ENCODE peak calls at places on chromosomes 5 and 9, in six cellular contexts. One of them, this sample, is unnamed. For H3K9me3, the result is how much of the 10 kb centered on the place peaks cover.

GRCh38 chr9:95089916-95090791 is 227.4 kb downstream of the FANCC start:
- DNase-seq in AG04450: no peak
- DNase-seq in H9: no peak
- DNase-seq in prostate gland: no peak
- DNase-seq in mammary epithelial cell: no peak
- DNase-seq in HCT116: no peak
- DNase-seq in this sample: no peak

GRCh38 chr5:151755383-151755782 is 3.0 kb downstream of the ATOX1 start:
- DNase-seq in AG04450: no peak
- DNase-seq in mammary epithelial cell: no peak
- DNase-seq in H9: no peak
- DNase-seq in prostate gland: no peak
- DNase-seq in HCT116: no peak
- DNase-seq in this sample: no peak

GRCh38 chr5:133496631-133497030 is 115.7 kb downstream of the FSTL4 start:
- DNase-seq in HCT116: no peak
- DNase-seq in prostate gland: no peak
- DNase-seq in AG04450: no peak
- DNase-seq in H9: no peak
- DNase-seq in mammary epithelial cell: no peak
- DNase-seq in this sample: no peak

GRCh38 chr9:94108584-94108983 is 24.3 kb downstream of the PTPDC1 start:
- DNase-seq in prostate gland: no peak
- DNase-seq in H9: no peak
- DNase-seq in mammary epithelial cell: no peak
- DNase-seq in AG04450: no peak
- DNase-seq in HCT116: no peak
- DNase-seq in this sample: no peak

GRCh38 chr9:125747765-125748510 is 765 bp downstream of the PBX3 start:
- DNase-seq in mammary epithelial cell: no peak
- DNase-seq in H9: no peak
- DNase-seq in HCT116: no peak
- DNase-seq in AG04450: no peak
- DNase-seq in prostate gland: peak
- DNase-seq in this sample: peak

GRCh38 chr9:73720601-73721000 is 568.9 kb downstream of the ANXA1 start:
- DNase-seq in HCT116: no peak
- DNase-seq in mammary epithelial cell: no peak
- DNase-seq in H9: no peak
- DNase-seq in AG04450: no peak
- DNase-seq in prostate gland: no peak
- DNase-seq in this sample: no peak

GRCh38 chr5:173452098-173452497 is 123.9 kb upstream of the STC2 start:
- DNase-seq in AG04450: no peak
- DNase-seq in prostate gland: no peak
- DNase-seq in H9: no peak
- DNase-seq in mammary epithelial cell: peak
- DNase-seq in HCT116: peak
- DNase-seq in this sample: no peak

GRCh38 chr5:124634228-124634819 is 112.1 kb downstream of the ZNF608 start:
- DNase-seq in mammary epithelial cell: no peak
- DNase-seq in prostate gland: no peak
- DNase-seq in HCT116: peak
- DNase-seq in AG04450: no peak
- DNase-seq in H9: no peak
- DNase-seq in this sample: no peak

GRCh38 chr5:59066367-59067163 is 483.7 kb downstream of the RAB3C start:
- DNase-seq in AG04450: no peak
- DNase-seq in prostate gland: no peak
- DNase-seq in mammary epithelial cell: peak
- DNase-seq in H9: no peak
- DNase-seq in HCT116: no peak
- DNase-seq in this sample: no peak

GRCh38 chr5:59038169-59039002 is 455.5 kb downstream of the RAB3C start:
- DNase-seq in AG04450: no peak
- DNase-seq in mammary epithelial cell: no peak
- DNase-seq in prostate gland: no peak
- DNase-seq in H9: peak
- DNase-seq in HCT116: no peak
- DNase-seq in this sample: peak

GRCh38 chr5:142063878-142064331 is 44.7 kb upstream of the NDFIP1 start:
- DNase-seq in HCT116: no peak
- DNase-seq in AG04450: peak
- DNase-seq in prostate gland: no peak
- DNase-seq in mammary epithelial cell: peak
- DNase-seq in H9: peak
- DNase-seq in this sample: no peak

GRCh38 chr9:72789915-72790314 is 162.9 kb downstream of the ALDH1A1 start:
- DNase-seq in HCT116: no peak
- DNase-seq in prostate gland: no peak
- DNase-seq in H9: no peak
- DNase-seq in mammary epithelial cell: no peak
- DNase-seq in AG04450: no peak
- DNase-seq in this sample: no peak

GRCh38 chr5:73792687-73793320 is 166.8 kb downstream of the ARHGEF28 start:
- DNase-seq in AG04450: no peak
- DNase-seq in mammary epithelial cell: peak
- DNase-seq in H9: peak
- DNase-seq in HCT116: peak
- DNase-seq in prostate gland: peak
- DNase-seq in this sample: peak

GRCh38 chr5:67677422-67677970 is 480.9 kb upstream of the CD180 start:
- DNase-seq in H9: no peak
- DNase-seq in mammary epithelial cell: no peak
- DNase-seq in prostate gland: peak
- DNase-seq in HCT116: no peak
- DNase-seq in AG04450: no peak
- DNase-seq in this sample: no peak

GRCh38 chr5:159663986-159664385 is 252.3 kb upstream of the ADRA1B start:
- DNase-seq in HCT116: no peak
- DNase-seq in H9: no peak
- DNase-seq in AG04450: no peak
- DNase-seq in prostate gland: no peak
- DNase-seq in mammary epithelial cell: no peak
- DNase-seq in this sample: no peak

GRCh38 chr5:11607944-11608343 is 296.3 kb downstream of the CTNND2 start:
- DNase-seq in HCT116: no peak
- DNase-seq in prostate gland: no peak
- DNase-seq in H9: no peak
- DNase-seq in mammary epithelial cell: no peak
- DNase-seq in AG04450: no peak
- DNase-seq in this sample: no peak

GRCh38 chr9:17725399-17726010 is 146.6 kb downstream of the SH3GL2 start:
- DNase-seq in prostate gland: no peak
- DNase-seq in H9: no peak
- DNase-seq in HCT116: no peak
- DNase-seq in AG04450: no peak
- DNase-seq in mammary epithelial cell: no peak
- DNase-seq in this sample: no peak

GRCh38 chr5:148469446-148470062 is 85.8 kb downstream of the FBXO38 start:
- DNase-seq in H9: no peak
- DNase-seq in mammary epithelial cell: no peak
- DNase-seq in prostate gland: peak
- DNase-seq in HCT116: no peak
- DNase-seq in AG04450: peak
- DNase-seq in this sample: no peak

GRCh38 chr9:82353631-82354030 is 365.1 kb downstream of the SPATA31D1 start:
- DNase-seq in HCT116: no peak
- DNase-seq in AG04450: no peak
- DNase-seq in H9: no peak
- DNase-seq in prostate gland: no peak
- DNase-seq in mammary epithelial cell: no peak
- DNase-seq in this sample: no peak
- H3K9me3 ChIP-seq in HCT116: under half
- H3K9me3 ChIP-seq in AG04450: under half
- H3K9me3 ChIP-seq in H9: under half
- H3K9me3 ChIP-seq in prostate gland: under half
- H3K9me3 ChIP-seq in mammary epithelial cell: under half
- H3K9me3 ChIP-seq in this sample: under half

GRCh38 chr5:32951878-32952277 is 240.8 kb downstream of the NPR3 start:
- DNase-seq in H9: peak
- DNase-seq in HCT116: no peak
- DNase-seq in AG04450: no peak
- DNase-seq in prostate gland: no peak
- DNase-seq in mammary epithelial cell: no peak
- DNase-seq in this sample: no peak

GRCh38 chr5:32949571-32949970 is 238.4 kb downstream of the NPR3 start:
- DNase-seq in prostate gland: no peak
- DNase-seq in HCT116: no peak
- DNase-seq in AG04450: no peak
- DNase-seq in mammary epithelial cell: peak
- DNase-seq in H9: no peak
- DNase-seq in this sample: no peak

GRCh38 chr5:32955814-32956213 is 244.7 kb downstream of the NPR3 start:
- DNase-seq in prostate gland: no peak
- DNase-seq in AG04450: no peak
- DNase-seq in HCT116: no peak
- DNase-seq in mammary epithelial cell: no peak
- DNase-seq in H9: no peak
- DNase-seq in this sample: no peak

GRCh38 chr5:32951003-32951402 is 239.9 kb downstream of the NPR3 start:
- DNase-seq in mammary epithelial cell: no peak
- DNase-seq in AG04450: no peak
- DNase-seq in prostate gland: no peak
- DNase-seq in H9: no peak
- DNase-seq in HCT116: no peak
- DNase-seq in this sample: no peak

GRCh38 chr5:32953694-32954093 is 242.6 kb downstream of the NPR3 start:
- DNase-seq in H9: no peak
- DNase-seq in mammary epithelial cell: no peak
- DNase-seq in HCT116: no peak
- DNase-seq in prostate gland: no peak
- DNase-seq in AG04450: no peak
- DNase-seq in this sample: no peak
- H3K9me3 ChIP-seq in H9: under half
- H3K9me3 ChIP-seq in mammary epithelial cell: under half
- H3K9me3 ChIP-seq in HCT116: under half
- H3K9me3 ChIP-seq in prostate gland: under half
- H3K9me3 ChIP-seq in AG04450: under half
- H3K9me3 ChIP-seq in this sample: under half

GRCh38 chr9:135644631-135645218 is 5.4 kb upstream of the GLT6D1 start:
- DNase-seq in AG04450: no peak
- DNase-seq in prostate gland: no peak
- DNase-seq in mammary epithelial cell: peak
- DNase-seq in H9: peak
- DNase-seq in HCT116: no peak
- DNase-seq in this sample: no peak

GRCh38 chr9:135648494-135649410 is 9.4 kb upstream of the GLT6D1 start:
- DNase-seq in H9: peak
- DNase-seq in prostate gland: no peak
- DNase-seq in AG04450: no peak
- DNase-seq in HCT116: no peak
- DNase-seq in mammary epithelial cell: no peak
- DNase-seq in this sample: no peak

GRCh38 chr9:135650408-135650807 is 11.1 kb upstream of the GLT6D1 start:
- DNase-seq in prostate gland: no peak
- DNase-seq in HCT116: no peak
- DNase-seq in AG04450: no peak
- DNase-seq in mammary epithelial cell: no peak
- DNase-seq in H9: no peak
- DNase-seq in this sample: no peak

GRCh38 chr9:135649508-135649907 is 10.2 kb upstream of the GLT6D1 start:
- DNase-seq in mammary epithelial cell: no peak
- DNase-seq in AG04450: no peak
- DNase-seq in prostate gland: no peak
- DNase-seq in HCT116: no peak
- DNase-seq in H9: no peak
- DNase-seq in this sample: no peak

DNA sequence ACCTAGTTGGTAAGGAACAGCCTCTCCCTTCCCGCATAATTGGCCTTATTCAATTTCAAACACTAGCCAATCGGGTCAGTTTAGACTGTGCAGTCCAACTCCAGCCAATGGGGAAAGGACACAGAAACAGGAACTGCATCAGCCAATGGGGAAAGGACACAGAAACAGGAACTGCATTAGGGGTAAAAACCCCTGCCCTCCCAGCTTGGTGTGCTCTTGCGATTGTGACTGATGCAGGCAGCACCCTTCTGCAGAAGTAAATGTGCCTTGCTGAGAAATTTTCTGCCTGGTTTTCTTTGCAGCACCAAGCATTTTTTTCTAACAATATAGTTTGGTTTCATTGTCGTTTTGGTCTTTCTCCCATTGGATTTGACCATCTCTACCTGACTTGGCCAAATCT is 8.6 kb upstream of the GLT6D1 start:
- DNase-seq in AG04450: no peak
- DNase-seq in prostate gland: no peak
- DNase-seq in H9: peak
- DNase-seq in mammary epithelial cell: no peak
- DNase-seq in HCT116: no peak
- DNase-seq in this sample: no peak
- H3K9me3 ChIP-seq in AG04450: under half
- H3K9me3 ChIP-seq in prostate gland: under half
- H3K9me3 ChIP-seq in H9: under half
- H3K9me3 ChIP-seq in mammary epithelial cell: under half
- H3K9me3 ChIP-seq in HCT116: under half
- H3K9me3 ChIP-seq in this sample: under half

GRCh38 chr9:40927260-40927631 is 201.2 kb downstream of the FOXD4L6 start:
- DNase-seq in AG04450: no peak
- DNase-seq in mammary epithelial cell: no peak
- DNase-seq in HCT116: no peak
- DNase-seq in prostate gland: no peak
- DNase-seq in H9: no peak
- DNase-seq in this sample: no peak
- H3K9me3 ChIP-seq in AG04450: under half
- H3K9me3 ChIP-seq in mammary epithelial cell: under half
- H3K9me3 ChIP-seq in HCT116: under half
- H3K9me3 ChIP-seq in prostate gland: under half
- H3K9me3 ChIP-seq in H9: half or more
- H3K9me3 ChIP-seq in this sample: half or more

DNA sequence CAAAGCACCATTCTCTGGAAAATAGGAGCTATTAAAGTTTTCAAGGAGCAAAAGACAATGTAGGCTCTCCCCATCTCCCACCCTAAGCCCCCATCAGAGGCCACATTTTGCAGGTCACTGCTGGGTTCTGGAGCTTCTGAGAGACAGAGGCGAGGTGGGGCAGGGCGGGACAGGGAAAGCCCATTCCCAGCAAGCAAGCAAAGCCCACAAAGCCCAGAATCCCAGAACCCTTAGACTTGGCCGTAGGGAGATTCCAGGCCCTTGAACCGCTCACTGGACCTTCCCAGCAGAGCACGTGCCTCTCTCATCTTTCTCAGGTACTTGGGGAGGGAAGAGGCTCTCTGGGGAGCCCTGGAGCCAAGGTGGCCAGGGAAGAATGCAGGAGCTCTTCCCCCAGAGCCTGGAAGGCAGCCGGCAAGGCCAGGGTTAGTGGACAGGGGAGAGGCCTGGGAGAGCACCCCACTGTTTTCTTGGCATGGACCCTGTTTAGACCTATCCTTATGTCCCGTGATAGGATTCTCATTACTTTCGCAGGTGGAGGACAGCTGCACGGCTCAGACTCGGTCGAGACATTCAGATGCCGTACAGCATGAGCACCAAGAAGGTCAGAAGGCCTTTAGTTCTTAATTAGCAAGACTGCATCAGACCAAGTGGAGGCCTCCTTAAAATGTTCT is 52.4 kb downstream of the ZNF354C start:
- DNase-seq in mammary epithelial cell: no peak
- DNase-seq in prostate gland: no peak
- DNase-seq in H9: no peak
- DNase-seq in AG04450: no peak
- DNase-seq in HCT116: no peak
- DNase-seq in this sample: no peak
- H3K9me3 ChIP-seq in mammary epithelial cell: under half
- H3K9me3 ChIP-seq in prostate gland: under half
- H3K9me3 ChIP-seq in H9: under half
- H3K9me3 ChIP-seq in AG04450: half or more
- H3K9me3 ChIP-seq in HCT116: under half
- H3K9me3 ChIP-seq in this sample: under half

GRCh38 chr5:12616093-12616492 is 711.8 kb upstream of the CTNND2 start:
- DNase-seq in prostate gland: no peak
- DNase-seq in mammary epithelial cell: no peak
- DNase-seq in H9: no peak
- DNase-seq in HCT116: no peak
- DNase-seq in AG04450: no peak
- DNase-seq in this sample: no peak
- H3K9me3 ChIP-seq in prostate gland: under half
- H3K9me3 ChIP-seq in mammary epithelial cell: under half
- H3K9me3 ChIP-seq in H9: under half
- H3K9me3 ChIP-seq in HCT116: under half
- H3K9me3 ChIP-seq in AG04450: under half
- H3K9me3 ChIP-seq in this sample: under half